ENCODE peak calls at places on chromosome 2, in nine cellular contexts. One of them, this sample, is unnamed.
A peak's percentile ranks its signal among the peaks of the same experiment; 100 is the strongest.

GRCh38 chr2:72104821-72105588 is 42.7 kb downstream of the CYP26B1 start:
- DNase-seq in SIG-M5: no peak
- DNase-seq in nucleus accumbens: no peak
- DNase-seq in ovary: no peak
- DNase-seq in AG04449: no peak
- DNase-seq in ACHN: no peak
- DNase-seq in D341Med: no peak
- DNase-seq in WTC11: peak; percentile 53
- DNase-seq in head of caudate nucleus: no peak
- DNase-seq in this sample: peak; percentile 68

GRCh38 chr2:238970553-238971081 is 122.7 kb downstream of the TWIST2 start:
- DNase-seq in ACHN: peak; percentile 63
- DNase-seq in head of caudate nucleus: peak; percentile 35
- DNase-seq in WTC11: peak; percentile 80
- DNase-seq in nucleus accumbens: no peak
- DNase-seq in ovary: peak; percentile 78
- DNase-seq in SIG-M5: no peak
- DNase-seq in AG04449: no peak
- DNase-seq in D341Med: peak; percentile 55
- DNase-seq in this sample: peak; percentile 75

GRCh38 chr2:44578401-44579135 is 216.8 kb downstream of the CAMKMT start:
- DNase-seq in D341Med: no peak
- DNase-seq in WTC11: no peak
- DNase-seq in ACHN: no peak
- DNase-seq in AG04449: no peak
- DNase-seq in ovary: no peak
- DNase-seq in nucleus accumbens: no peak
- DNase-seq in SIG-M5: peak; percentile 90
- DNase-seq in head of caudate nucleus: no peak
- DNase-seq in this sample: no peak

GRCh38 chr2:134581877-134582546 is 136.8 kb downstream of the TMEM163 start:
- DNase-seq in WTC11: no peak
- DNase-seq in SIG-M5: no peak
- DNase-seq in ACHN: no peak
- DNase-seq in AG04449: no peak
- DNase-seq in D341Med: no peak
- DNase-seq in head of caudate nucleus: no peak
- DNase-seq in ovary: no peak
- DNase-seq in nucleus accumbens: no peak
- DNase-seq in this sample: no peak

GRCh38 chr2:226526731-226527130 is 272.9 kb downstream of the IRS1 start:
- DNase-seq in WTC11: no peak
- DNase-seq in AG04449: no peak
- DNase-seq in ACHN: no peak
- DNase-seq in nucleus accumbens: no peak
- DNase-seq in D341Med: no peak
- DNase-seq in SIG-M5: no peak
- DNase-seq in head of caudate nucleus: no peak
- DNase-seq in ovary: no peak
- DNase-seq in this sample: no peak

GRCh38 chr2:7899241-7899640 is 782.6 kb upstream of the ID2 start:
- DNase-seq in AG04449: no peak
- DNase-seq in D341Med: no peak
- DNase-seq in ovary: no peak
- DNase-seq in SIG-M5: no peak
- DNase-seq in nucleus accumbens: no peak
- DNase-seq in WTC11: no peak
- DNase-seq in head of caudate nucleus: no peak
- DNase-seq in ACHN: no peak
- DNase-seq in this sample: peak; percentile 23

GRCh38 chr2:63790913-63791312 is 50.8 kb upstream of the UGP2 start:
- DNase-seq in WTC11: no peak
- DNase-seq in D341Med: no peak
- DNase-seq in ACHN: peak; percentile 82
- DNase-seq in head of caudate nucleus: no peak
- DNase-seq in SIG-M5: no peak
- DNase-seq in ovary: no peak
- DNase-seq in nucleus accumbens: no peak
- DNase-seq in AG04449: peak; percentile 63
- DNase-seq in this sample: no peak

GRCh38 chr2:172226244-172227061 is 123.8 kb upstream of the DLX2 start:
- DNase-seq in AG04449: no peak
- DNase-seq in D341Med: no peak
- DNase-seq in SIG-M5: no peak
- DNase-seq in head of caudate nucleus: peak; percentile 37
- DNase-seq in ACHN: no peak
- DNase-seq in nucleus accumbens: no peak
- DNase-seq in ovary: no peak
- DNase-seq in WTC11: no peak
- DNase-seq in this sample: no peak

GRCh38 chr2:143171817-143172216 is 42.6 kb downstream of the ARHGAP15 start:
- DNase-seq in SIG-M5: no peak
- DNase-seq in ovary: no peak
- DNase-seq in nucleus accumbens: no peak
- DNase-seq in D341Med: peak; percentile 36
- DNase-seq in ACHN: peak; percentile 30
- DNase-seq in AG04449: no peak
- DNase-seq in head of caudate nucleus: no peak
- DNase-seq in WTC11: no peak
- DNase-seq in this sample: peak; percentile 51

GRCh38 chr2:1869248-1869647 is 124.9 kb upstream of the PXDN start:
- DNase-seq in ovary: no peak
- DNase-seq in SIG-M5: no peak
- DNase-seq in ACHN: no peak
- DNase-seq in nucleus accumbens: no peak
- DNase-seq in WTC11: no peak
- DNase-seq in D341Med: no peak
- DNase-seq in head of caudate nucleus: no peak
- DNase-seq in AG04449: no peak
- DNase-seq in this sample: no peak

GRCh38 chr2:30505500-30506180 is 58.6 kb downstream of the LCLAT1 start:
- DNase-seq in WTC11: no peak
- DNase-seq in D341Med: no peak
- DNase-seq in AG04449: no peak
- DNase-seq in ovary: no peak
- DNase-seq in ACHN: no peak
- DNase-seq in SIG-M5: no peak
- DNase-seq in nucleus accumbens: no peak
- DNase-seq in head of caudate nucleus: no peak
- DNase-seq in this sample: no peak

GRCh38 chr2:241559489-241560180 is 1.1 kb downstream of the BOK start:
- DNase-seq in ovary: peak; percentile 58
- DNase-seq in SIG-M5: no peak
- DNase-seq in head of caudate nucleus: peak; percentile 77
- DNase-seq in D341Med: peak; percentile 80
- DNase-seq in nucleus accumbens: peak; percentile 67
- DNase-seq in AG04449: no peak
- DNase-seq in WTC11: no peak
- DNase-seq in ACHN: peak; percentile 71
- DNase-seq in this sample: peak; percentile 75

GRCh38 chr2:233818639-233819621 is 35.4 kb downstream of the HJURP start:
- DNase-seq in D341Med: no peak
- DNase-seq in WTC11: no peak
- DNase-seq in AG04449: no peak
- DNase-seq in nucleus accumbens: no peak
- DNase-seq in ACHN: no peak
- DNase-seq in head of caudate nucleus: no peak
- DNase-seq in ovary: no peak
- DNase-seq in SIG-M5: no peak
- DNase-seq in this sample: no peak

This sample was measured in GM23338.